ENCODE peak calls at places on chromosomes 6 and 20, in five cellular contexts. M, J, T, Y and F are unnamed samples. For H3K9me3, the result is how much of the 10 kb centered on the place peaks cover.

GRCh38 chr20:35129647-35130069 is 17.5 kb downstream of the EDEM2 start:
- DNase-seq in T (no peak), J (no peak), M (no peak), Y (no peak), F (no peak)

GRCh38 chr20:51456511-51457280 is 85.8 kb downstream of the NFATC2 start:
- DNase-seq in J (peak), T (peak), M (peak), Y (peak), F (no peak)

GRCh38 chr20:19026901-19027644 is 185.4 kb upstream of the SLC24A3 start:
- DNase-seq in J (no peak), T (no peak), M (peak), Y (no peak), F (no peak)

GRCh38 chr6:69835414-69836179 is 30.8 kb upstream of the COL19A1 start:
- DNase-seq in M (peak), T (no peak), J (no peak), Y (no peak), F (no peak)

GRCh38 chr6:100202417-100203194 is 208.6 kb upstream of the MCHR2 start:
- DNase-seq in J (no peak), Y (no peak), T (no peak), M (no peak), F (no peak)

GRCh38 chr20:57476641-57477461 is 48.1 kb downstream of the CTCFL start:
- DNase-seq in M (peak), J (peak), T (no peak), Y (no peak), F (no peak)

GRCh38 chr6:84228198-84228543 is 728 bp upstream of the CEP162 start:
- DNase-seq in T (no peak), Y (no peak), M (no peak), J (no peak), F (no peak)

GRCh38 chr6:106300020-106300772 is 25.4 kb downstream of the ATG5 start:
- DNase-seq in Y (no peak), M (no peak), J (no peak), T (no peak), F (no peak)

GRCh38 chr6:14510038-14510437 is 392.5 kb downstream of the CD83 start:
- DNase-seq in J (no peak), M (no peak), T (no peak), Y (no peak), F (no peak)

GRCh38 chr6:90375681-90376439 is 79.2 kb upstream of the BACH2 start:
- DNase-seq in Y (no peak), T (no peak), M (no peak), J (no peak), F (no peak)

GRCh38 chr6:106446287-106446885 is 85.9 kb downstream of the CRYBG1 start:
- DNase-seq in T (no peak), Y (no peak), M (no peak), J (no peak), F (no peak)

GRCh38 chr6:156250593-156250992 is 526.6 kb upstream of the ARID1B start:
- DNase-seq in J (no peak), T (no peak), Y (no peak), M (no peak), F (no peak)

GRCh38 chr20:52621401-52621800 is 350.8 kb upstream of the TSHZ2 start:
- DNase-seq in M (no peak), T (no peak), J (no peak), Y (no peak), F (no peak)

GRCh38 chr6:151307501-151307900 is 67.7 kb downstream of the AKAP12 start:
- DNase-seq in T (no peak), J (no peak), M (no peak), Y (no peak), F (no peak)

GRCh38 chr6:139923964-139924475 is 549.6 kb upstream of the CITED2 start:
- DNase-seq in T (no peak), M (no peak), Y (no peak), J (no peak), F (no peak)

GRCh38 chr6:18101271-18101670 is 21.2 kb downstream of the NHLRC1 start:
- DNase-seq in J (no peak), M (no peak), T (no peak), Y (no peak), F (no peak)

GRCh38 chr20:48957053-48957481 is 35.6 kb downstream of the ARFGEF2 start:
- DNase-seq in J (no peak), T (no peak), M (peak), Y (no peak), F (no peak)

GRCh38 chr6:111874030-111874425 is 776 bp upstream of the FYN start:
- DNase-seq in M (no peak), J (no peak), Y (no peak), T (no peak), F (peak)

GRCh38 chr20:13220857-13221297 is at the start of gene ISM1:
- DNase-seq in M (peak), T (peak), Y (peak), J (peak), F (no peak)

GRCh38 chr6:157020398-157021266 is 243.5 kb downstream of the ARID1B start:
- DNase-seq in Y (peak), T (no peak), M (peak), J (no peak), F (peak)

GRCh38 chr6:149867876-149868640 is 3.9 kb upstream of the LRP11 start:
- DNase-seq in T (no peak), M (peak), Y (no peak), J (no peak), F (no peak)

GRCh38 chr20:8062781-8063180 is 43.2 kb upstream of the TMX4 start:
- DNase-seq in J (no peak), Y (no peak), M (no peak), T (no peak), F (no peak)

GRCh38 chr6:1940381-1940780 is 305.0 kb downstream of the GMDS start:
- DNase-seq in J (no peak), Y (no peak), M (no peak), T (no peak), F (no peak)

GRCh38 chr6:109455161-109455501 is 441 bp downstream of the MICAL1 start:
- DNase-seq in Y (no peak), M (no peak), T (no peak), J (peak), F (no peak)

GRCh38 chr20:1934162-1934561 is 39.0 kb downstream of the SIRPA start:
- DNase-seq in T (no peak), J (no peak), M (no peak), Y (no peak), F (no peak)

GRCh38 chr6:100232791-100233573 is 231.7 kb downstream of the SIM1 start:
- DNase-seq in M (no peak), T (no peak), J (no peak), Y (no peak), F (no peak)

GRCh38 chr6:27479319-27480182 is 6.6 kb upstream of the ZNF184 start:
- DNase-seq in Y (peak), J (peak), T (peak), M (peak), F (peak)

GRCh38 chr6:23073851-23074250 is 504.5 kb downstream of the HDGFL1 start:
- DNase-seq in J (no peak), Y (no peak), M (no peak), T (no peak), F (no peak)

GRCh38 chr20:31608256-31608980 is 3.3 kb downstream of the ID1 start:
- DNase-seq in M (peak), J (peak), T (peak), Y (peak), F (no peak)

GRCh38 chr6:127937102-127937501 is 36.2 kb upstream of the THEMIS start:
- DNase-seq in Y (no peak), T (no peak), M (no peak), J (no peak), F (no peak)

GRCh38 chr20:19552144-19552895 is 205.7 kb upstream of the RIN2 start:
- DNase-seq in Y (peak), M (peak), T (peak), J (no peak), F (no peak)

GRCh38 chr20:37376324-37376723 is 30.4 kb downstream of the SRC start:
- DNase-seq in Y (no peak), M (peak), J (no peak), T (no peak), F (no peak)
- H3K9me3 ChIP-seq in Y (under half), M (under half), J (under half), T (under half), F (under half)

DNA sequence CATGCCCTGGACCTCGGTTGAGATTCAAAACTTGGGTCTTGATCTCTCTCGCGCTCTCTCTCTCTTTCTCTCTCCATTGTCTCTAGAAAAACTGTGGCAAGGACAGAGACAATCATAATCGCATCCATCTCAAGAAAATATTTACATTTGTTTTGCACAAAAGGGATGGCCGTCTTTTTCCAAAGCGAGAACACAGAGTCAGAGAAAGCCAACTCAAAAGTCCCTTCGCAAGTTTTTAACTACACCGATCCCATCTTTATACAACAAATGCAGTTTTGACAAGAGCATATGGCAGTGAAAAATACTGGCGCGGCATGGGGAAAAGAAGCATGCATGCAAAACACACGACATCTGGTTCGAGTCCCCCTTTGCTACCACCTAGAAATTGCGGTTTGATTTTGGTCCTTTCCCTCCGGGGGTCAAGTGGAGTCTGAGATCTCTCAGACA is 1.4 kb downstream of the OLIG3 start:
- DNase-seq in J (no peak), M (peak), Y (no peak), T (no peak), F (no peak)
- H3K9me3 ChIP-seq in J (under half), M (under half), Y (under half), T (under half), F (under half)

GRCh38 chr6:297571-298232 is 5.4 kb downstream of the DUSP22 start:
- DNase-seq in T (no peak), Y (no peak), M (peak), J (no peak), F (no peak)

GRCh38 chr6:296151-297122 is 4.2 kb downstream of the DUSP22 start:
- DNase-seq in M (peak), T (no peak), Y (peak), J (peak), F (no peak)

GRCh38 chr6:299050-299980 is 7.0 kb downstream of the DUSP22 start:
- DNase-seq in T (no peak), M (no peak), Y (no peak), J (no peak), F (no peak)

GRCh38 chr6:300026-300425 is 7.7 kb downstream of the DUSP22 start:
- DNase-seq in Y (no peak), T (no peak), J (no peak), M (no peak), F (no peak)

GRCh38 chr6:298233-299049 is 6.2 kb downstream of the DUSP22 start:
- DNase-seq in J (no peak), T (no peak), Y (no peak), M (no peak), F (no peak)
- H3K9me3 ChIP-seq in J (under half), T (under half), Y (under half), M (under half), F (under half)

DNA sequence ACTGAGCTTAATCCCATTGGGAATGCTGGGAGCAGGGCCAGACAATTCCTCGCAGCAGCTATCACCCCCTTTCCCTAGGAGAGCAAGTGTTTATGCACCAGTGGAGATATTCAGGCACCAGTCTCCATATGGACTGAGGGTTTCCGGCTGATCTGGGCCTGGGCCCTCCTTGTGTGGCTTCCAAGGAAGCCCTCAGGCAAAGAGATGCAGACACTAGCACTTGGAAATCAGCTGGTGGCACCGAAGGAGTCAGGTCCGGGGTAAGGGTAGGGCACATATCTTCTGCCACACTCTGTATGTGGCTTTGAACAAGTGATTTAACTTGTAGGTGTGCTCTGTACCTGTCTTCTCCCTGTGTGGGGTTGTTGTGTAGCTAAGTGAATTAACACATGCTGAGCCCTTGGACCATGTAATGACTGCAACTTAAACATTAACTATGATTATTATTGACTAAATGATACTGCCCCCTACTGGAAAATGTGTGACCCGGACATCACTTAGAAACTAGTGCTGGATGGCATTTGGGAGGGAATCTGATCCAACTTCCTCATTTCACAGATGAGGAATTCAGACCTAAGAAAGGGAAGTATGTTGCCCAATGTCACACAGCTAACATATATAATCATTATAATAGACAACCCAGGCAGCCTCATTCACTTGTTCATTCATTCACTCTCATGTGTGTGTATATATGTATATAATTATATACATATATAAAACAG is 19.3 kb upstream of the WFDC2 start:
- DNase-seq in Y (no peak), J (no peak), M (peak), T (no peak), F (no peak)
- H3K9me3 ChIP-seq in Y (under half), J (under half), M (under half), T (under half), F (under half)

GRCh38 chr20:6287471-6287870 is 164.6 kb upstream of the FERMT1 start:
- DNase-seq in Y (no peak), T (no peak), J (no peak), M (no peak), F (no peak)
- H3K9me3 ChIP-seq in Y (under half), T (under half), J (under half), M (under half), F (under half)

GRCh38 chr6:167658106-167658505 is 168.6 kb upstream of the AFDN start:
- DNase-seq in J (no peak), T (no peak), Y (no peak), M (no peak), F (no peak)

GRCh38 chr6:167652701-167653095 is 174.0 kb upstream of the AFDN start:
- DNase-seq in Y (peak), J (no peak), T (no peak), M (peak), F (no peak)

GRCh38 chr6:167653561-167653960 is 173.2 kb upstream of the AFDN start:
- DNase-seq in J (no peak), T (no peak), Y (peak), M (no peak), F (no peak)

GRCh38 chr6:167654389-167654788 is 172.3 kb upstream of the AFDN start:
- DNase-seq in J (no peak), T (no peak), Y (peak), M (no peak), F (no peak)

DNA sequence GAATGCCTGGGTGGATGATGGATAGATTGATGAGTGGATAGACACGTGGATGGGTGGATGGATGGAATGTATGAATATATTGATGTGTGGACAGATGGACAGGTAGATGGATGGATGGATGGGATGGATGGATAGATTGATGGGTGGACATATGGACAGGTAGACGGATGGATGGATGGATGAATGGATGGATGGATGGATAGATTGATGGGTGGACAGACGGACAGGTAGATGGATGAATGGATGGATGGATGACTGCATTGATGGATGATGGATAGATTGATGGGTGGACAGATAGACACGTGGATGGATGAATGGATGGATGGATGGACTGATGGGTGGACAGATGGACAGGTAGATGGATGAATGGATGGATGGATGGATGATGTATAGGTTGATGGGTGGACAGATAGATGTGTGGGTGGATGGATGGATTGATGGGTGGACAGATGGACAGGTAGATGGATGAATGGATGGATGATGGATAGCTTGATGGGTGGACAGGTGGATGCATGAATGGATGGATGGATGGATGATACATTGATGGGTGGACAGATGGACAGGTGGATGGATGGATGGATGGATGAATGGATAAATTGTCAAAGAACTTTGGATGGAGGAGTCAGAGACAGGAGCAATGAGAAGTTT is 171.4 kb upstream of the AFDN start:
- DNase-seq in T (no peak), Y (no peak), M (no peak), J (no peak), F (no peak)
- H3K9me3 ChIP-seq in T (under half), Y (under half), M (under half), J (under half), F (under half)

GRCh38 chr6:143236151-143236788 is 175.6 kb downstream of the AIG1 start:
- DNase-seq in J (no peak), Y (no peak), T (no peak), M (peak), F (no peak)
- H3K9me3 ChIP-seq in J (under half), Y (under half), T (under half), M (under half), F (under half)